ENCODE peak calls at places on chromosomes 4 and X, in ten cellular contexts. Y, H, N, A, P, W, U, Q, D and E are unnamed samples. For H3K9me3, the result is how much of the 10 kb centered on the place peaks cover.

GRCh38 chr4:167581449-167581965 is 347.2 kb upstream of the SPOCK3 start:
- DNase-seq in Y (no peak), H (no peak), N (no peak), A (peak), P (no peak), W (no peak), U (no peak), Q (no peak), D (no peak), E (no peak)

GRCh38 chr4:118351851-118352827 is 664 bp downstream of the PRSS12 start:
- DNase-seq in Y (peak), H (peak), N (peak), A (peak), P (no peak), W (peak), U (peak), Q (peak), D (peak), E (no peak)

GRCh38 chrX:17414057-17414658 is 39.2 kb downstream of the NHS start:
- DNase-seq in Y (no peak), H (no peak), N (no peak), A (no peak), P (no peak), W (no peak), U (no peak), Q (no peak), D (no peak), E (peak)

GRCh38 chr4:142845293-142846070 is 619 bp downstream of the INPP4B start:
- DNase-seq in Y (peak), H (no peak), N (no peak), A (peak), P (peak), W (no peak), U (no peak), Q (peak), D (peak), E (no peak)

GRCh38 chr4:173074501-173074946 is 94.1 kb upstream of the GALNT7 start:
- DNase-seq in Y (no peak), H (peak), N (no peak), A (no peak), P (no peak), W (no peak), U (no peak), Q (no peak), D (peak), E (no peak)

GRCh38 chrX:107537815-107538214 is 88.4 kb downstream of the FRMPD3 start:
- DNase-seq in Y (peak), H (peak), N (peak), A (no peak), P (peak), W (no peak), U (no peak), Q (no peak), D (peak), E (no peak)

GRCh38 chr4:85595796-85596559 is 121.0 kb downstream of the ARHGAP24 start:
- DNase-seq in Y (no peak), H (no peak), N (no peak), A (no peak), P (no peak), W (no peak), U (no peak), Q (no peak), D (no peak), E (no peak)

GRCh38 chr4:88097301-88097700 is 61.1 kb downstream of the ABCG2 start:
- DNase-seq in Y (no peak), H (no peak), N (no peak), A (no peak), P (peak), W (no peak), U (no peak), Q (no peak), D (no peak), E (no peak)

GRCh38 chr4:110982486-110982885 is 359.6 kb upstream of the PITX2 start:
- DNase-seq in Y (no peak), H (no peak), N (no peak), A (no peak), P (no peak), W (no peak), U (no peak), Q (no peak), D (no peak), E (no peak)

GRCh38 chr4:7978489-7978888 is 38.8 kb upstream of the AFAP1 start:
- DNase-seq in Y (no peak), H (peak), N (no peak), A (no peak), P (no peak), W (no peak), U (no peak), Q (peak), D (no peak), E (no peak)

GRCh38 chr4:38717604-38718003 is 53.6 kb downstream of the KLF3 start:
- DNase-seq in Y (no peak), H (no peak), N (no peak), A (no peak), P (peak), W (no peak), U (no peak), Q (no peak), D (no peak), E (no peak)

GRCh38 chrX:39017062-39017461 is 215.8 kb downstream of the MID1IP1 start:
- DNase-seq in Y (no peak), H (no peak), N (peak), A (no peak), P (no peak), W (no peak), U (no peak), Q (no peak), D (no peak), E (no peak)

GRCh38 chr4:57575465-57575864 is 465.3 kb upstream of the IGFBP7 start:
- DNase-seq in Y (no peak), H (no peak), N (no peak), A (no peak), P (no peak), W (no peak), U (no peak), Q (no peak), D (no peak), E (no peak)

GRCh38 chr4:18736551-18736950 is 715.0 kb upstream of the LCORL start:
- DNase-seq in Y (no peak), H (no peak), N (no peak), A (no peak), P (no peak), W (no peak), U (no peak), Q (no peak), D (no peak), E (no peak)

GRCh38 chrX:118772051-118772450 is 44.6 kb downstream of the IL13RA1 start:
- DNase-seq in Y (no peak), H (no peak), N (no peak), A (no peak), P (no peak), W (no peak), U (no peak), Q (no peak), D (no peak), E (no peak)

GRCh38 chr4:25345880-25346279 is 31.2 kb upstream of the ANAPC4 start:
- DNase-seq in Y (no peak), H (no peak), N (no peak), A (no peak), P (no peak), W (no peak), U (no peak), Q (no peak), D (no peak), E (no peak)

GRCh38 chr4:129377131-129377845 is 281.3 kb downstream of the C4orf33 start:
- DNase-seq in Y (no peak), H (no peak), N (no peak), A (no peak), P (peak), W (no peak), U (no peak), Q (no peak), D (no peak), E (no peak)

GRCh38 chrX:34880656-34881055 is 61.9 kb upstream of the FAM47B start:
- DNase-seq in Y (no peak), H (no peak), N (no peak), A (no peak), P (no peak), W (no peak), U (no peak), Q (no peak), D (no peak), E (no peak)

GRCh38 chrX:43560247-43560946 is 95.7 kb upstream of the MAOA start:
- DNase-seq in Y (no peak), H (no peak), N (no peak), A (no peak), P (no peak), W (no peak), U (no peak), Q (peak), D (no peak), E (no peak)

GRCh38 chr4:183337833-183338232 is 15.6 kb upstream of the CLDN24 start:
- DNase-seq in Y (no peak), H (no peak), N (no peak), A (peak), P (no peak), W (peak), U (no peak), Q (no peak), D (no peak), E (no peak)

GRCh38 chr4:5812506-5813229 is 80.2 kb downstream of the CRMP1 start:
- DNase-seq in Y (peak), H (peak), N (peak), A (peak), P (peak), W (no peak), U (peak), Q (no peak), D (no peak), E (peak)

GRCh38 chr4:10033191-10033881 is 12.0 kb upstream of the SLC2A9 start:
- DNase-seq in Y (no peak), H (no peak), N (no peak), A (no peak), P (peak), W (peak), U (no peak), Q (no peak), D (no peak), E (no peak)

GRCh38 chr4:135283934-135284333 is 1082.3 kb upstream of the PABPC4L start:
- DNase-seq in Y (no peak), H (no peak), N (no peak), A (no peak), P (no peak), W (no peak), U (no peak), Q (no peak), D (no peak), E (no peak)

GRCh38 chrX:19747672-19748610 is 139.5 kb downstream of the SH3KBP1 start:
- DNase-seq in Y (no peak), H (no peak), N (no peak), A (peak), P (no peak), W (no peak), U (no peak), Q (peak), D (no peak), E (no peak)

GRCh38 chr4:85177679-85178078 is 211.2 kb upstream of the WDFY3 start:
- DNase-seq in Y (no peak), H (no peak), N (no peak), A (no peak), P (no peak), W (no peak), U (no peak), Q (no peak), D (no peak), E (no peak)

GRCh38 chr4:165398570-165398969 is 19.8 kb downstream of the CPE start:
- DNase-seq in Y (peak), H (peak), N (no peak), A (no peak), P (peak), W (no peak), U (no peak), Q (no peak), D (no peak), E (no peak)

DNA sequence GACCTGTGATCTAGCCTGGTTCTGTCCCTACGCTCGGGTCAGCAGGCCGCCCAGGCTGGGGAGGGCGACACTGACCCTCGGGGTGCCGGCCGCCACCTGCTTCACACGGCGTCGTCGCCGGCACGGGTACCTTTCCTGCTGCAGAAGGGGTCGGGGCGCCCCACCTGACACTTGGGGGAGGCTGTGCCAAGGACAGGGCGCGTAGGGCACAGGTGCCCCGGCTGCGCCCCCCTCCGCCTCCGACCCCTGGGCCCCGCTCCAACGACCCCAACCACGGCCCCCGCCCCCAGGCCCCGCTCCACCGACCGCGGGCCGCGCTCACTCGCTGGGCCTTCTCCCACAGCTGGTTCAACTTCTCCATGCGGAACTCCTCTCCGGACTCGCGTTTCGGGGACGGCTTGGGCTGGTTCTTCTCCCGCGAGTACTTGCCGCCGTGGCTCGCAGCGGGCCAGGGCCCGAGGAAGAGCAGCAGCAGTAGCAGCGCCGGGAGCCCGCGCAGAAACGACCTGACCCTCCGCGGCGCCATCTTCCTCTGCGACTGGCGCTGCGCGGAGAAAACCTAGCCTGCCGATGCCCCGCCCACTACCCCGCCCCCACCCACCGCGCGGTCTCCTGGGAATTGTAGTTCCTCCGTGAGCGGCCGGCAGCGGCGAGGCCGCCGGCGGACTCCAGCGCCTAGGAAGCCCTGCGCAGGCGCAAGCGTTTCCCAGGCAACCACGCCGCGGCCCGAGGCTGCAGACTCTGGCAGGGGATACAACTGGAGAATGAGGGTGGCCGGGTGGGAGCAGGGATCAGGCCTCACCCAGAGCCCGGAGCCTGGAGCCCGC is at the start of gene LRPAP1:
- DNase-seq in Y (peak), H (peak), N (peak), A (peak), P (peak), W (peak), U (peak), Q (peak), D (peak), E (peak)
- H3K27ac ChIP-seq in Y (peak), H (peak), N (peak), A (peak), P (peak), W (peak), U (peak), Q (peak), D (peak), E (peak)

DNA sequence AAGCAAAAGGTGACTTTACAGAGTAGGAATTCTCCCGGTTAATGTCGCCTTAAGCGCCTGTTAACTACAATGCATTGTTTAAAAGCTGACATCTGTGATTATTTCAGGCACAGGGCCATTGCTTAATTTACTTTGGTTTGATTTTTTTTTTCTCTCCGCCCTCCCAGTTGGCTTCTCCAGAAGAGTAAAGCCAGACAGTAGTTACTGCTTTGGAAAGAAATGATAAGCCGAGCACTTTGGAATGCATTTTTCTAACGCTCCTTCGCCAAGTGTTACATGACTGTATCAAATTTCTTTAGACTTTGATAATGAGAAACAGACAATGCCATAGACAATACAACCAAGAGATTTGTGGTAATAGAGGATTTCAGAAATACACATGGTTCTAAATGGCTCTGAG is 383.0 kb upstream of the TENM3 start:
- DNase-seq in Y (peak), H (no peak), N (no peak), A (no peak), P (no peak), W (no peak), U (no peak), Q (no peak), D (no peak), E (no peak)
- H3K9me3 ChIP-seq in Y (under half), H (under half), N (under half), A (under half), P (under half), W (under half), U (under half), Q (under half), D (under half), E (under half)

GRCh38 chrX:136866337-136867095 is 14.0 kb downstream of the RBMX start:
- DNase-seq in Y (no peak), H (no peak), N (peak), A (no peak), P (no peak), W (no peak), U (no peak), Q (no peak), D (no peak), E (no peak)
- TF ChIP-seq POLR2AphosphoS5 in Y (no peak), H (no peak), N (peak), A (no peak), P (no peak), W (no peak), U (no peak), Q (no peak), D (peak), E (no peak)

GRCh38 chr4:1036976-1037810 is 25.8 kb downstream of the FGFRL1 start:
- DNase-seq in Y (no peak), H (no peak), N (no peak), A (no peak), P (no peak), W (no peak), U (no peak), Q (no peak), D (no peak), E (no peak)
- H3K27ac ChIP-seq in Y (no peak), H (no peak), N (no peak), A (no peak), P (no peak), W (no peak), U (no peak), Q (no peak), D (no peak), E (no peak)

GRCh38 chrX:63917296-63917695 is 132.3 kb upstream of the ARHGEF9 start:
- DNase-seq in Y (no peak), H (no peak), N (no peak), A (no peak), P (no peak), W (no peak), U (no peak), Q (no peak), D (no peak), E (no peak)
- H3K9me3 ChIP-seq in Y (under half), H (under half), N (half or more), A (under half), P (under half), W (under half), U (under half), Q (under half), D (under half), E (under half)

GRCh38 chr4:15003891-15004700 is 1.8 kb downstream of the CPEB2 start:
- DNase-seq in Y (peak), H (no peak), N (no peak), A (peak), P (peak), W (peak), U (no peak), Q (peak), D (peak), E (peak)
- TF ChIP-seq POLR2AphosphoS5 in Y (no peak), H (no peak), N (no peak), A (peak), P (no peak), W (no peak), U (no peak), Q (no peak), D (no peak), E (no peak)

DNA sequence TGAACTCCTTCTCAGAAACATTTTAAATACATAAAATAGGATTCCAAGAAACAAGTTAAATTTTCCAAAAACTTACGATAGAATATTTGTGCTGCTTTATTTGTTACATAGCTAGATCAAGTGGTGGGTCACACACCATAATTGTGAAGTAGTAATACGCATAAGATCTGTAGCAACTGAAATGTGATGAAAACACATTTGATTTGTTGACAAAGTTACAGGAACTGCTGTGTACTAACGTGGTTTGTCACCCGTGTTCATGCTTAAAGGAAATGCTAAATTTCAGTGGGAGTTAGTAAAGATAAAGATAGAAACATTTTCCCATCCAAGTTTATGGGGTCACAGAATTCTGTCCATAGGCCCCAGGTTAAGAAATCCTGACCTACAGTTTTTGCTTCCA is 34.1 kb upstream of the PHEX start:
- DNase-seq in Y (no peak), H (no peak), N (no peak), A (no peak), P (no peak), W (no peak), U (no peak), Q (no peak), D (no peak), E (no peak)
- H3K27ac ChIP-seq in Y (no peak), H (no peak), N (no peak), A (peak), P (no peak), W (no peak), U (no peak), Q (no peak), D (no peak), E (no peak)

GRCh38 chrX:153537526-153538295 is 20.3 kb downstream of the ATP2B3 start:
- DNase-seq in Y (peak), H (no peak), N (no peak), A (no peak), P (no peak), W (no peak), U (no peak), Q (no peak), D (no peak), E (no peak)

GRCh38 chrX:153539171-153539978 is 21.9 kb downstream of the ATP2B3 start:
- DNase-seq in Y (peak), H (peak), N (peak), A (peak), P (peak), W (peak), U (peak), Q (peak), D (peak), E (peak)

GRCh38 chrX:153537080-153537479 is 19.6 kb downstream of the ATP2B3 start:
- DNase-seq in Y (peak), H (no peak), N (no peak), A (no peak), P (no peak), W (no peak), U (no peak), Q (no peak), D (no peak), E (no peak)

GRCh38 chrX:153539979-153540358 is 22.5 kb downstream of the ATP2B3 start:
- DNase-seq in Y (no peak), H (no peak), N (no peak), A (no peak), P (no peak), W (no peak), U (no peak), Q (no peak), D (no peak), E (no peak)

DNA sequence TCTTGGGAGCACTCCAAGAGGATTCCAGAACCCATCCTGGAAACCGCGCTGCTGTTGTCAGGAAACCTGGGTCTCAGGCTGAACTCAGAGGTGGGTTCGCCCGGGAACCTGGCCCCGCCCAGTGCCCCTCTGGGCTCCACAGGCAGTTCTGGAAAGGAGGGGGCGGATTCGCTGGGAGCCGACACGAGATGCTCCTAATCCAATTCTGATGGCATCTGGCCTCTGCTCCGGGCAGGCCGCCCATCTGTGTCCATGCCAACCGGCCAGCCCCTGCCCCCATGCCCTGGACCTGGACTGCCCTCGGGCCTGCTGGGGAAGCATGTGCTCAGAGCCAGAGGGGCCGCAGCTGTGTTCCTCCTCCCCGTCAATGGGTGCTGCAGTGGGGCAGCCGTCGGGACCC is 21.0 kb downstream of the ATP2B3 start:
- DNase-seq in Y (peak), H (no peak), N (no peak), A (no peak), P (no peak), W (no peak), U (no peak), Q (no peak), D (no peak), E (no peak)
- H3K9me3 ChIP-seq in Y (under half), H (under half), N (under half), A (under half), P (under half), W (under half), U (under half), Q (under half), D (under half), E (under half)

GRCh38 chr4:40514409-40515025 is 115.1 kb downstream of the RBM47 start:
- DNase-seq in Y (no peak), H (no peak), N (peak), A (no peak), P (no peak), W (no peak), U (no peak), Q (peak), D (no peak), E (peak)
- TF ChIP-seq POLR2AphosphoS5 in Y (no peak), H (no peak), N (no peak), A (no peak), P (no peak), W (no peak), U (no peak), Q (peak), D (no peak), E (peak)